ENCODE peak calls at places on chromosomes 3 and 15, in eight cellular contexts. T is K562, X is DND-41, B is neural crest cell, K is mucosa of descending colon, Z is lower leg skin, E is HFF-Myc, Y is cardiac fibroblast. W is an unnamed sample.

GRCh38 chr3:123159926-123160635 is 41.7 kb upstream of the SEC22A start:
- DNase-seq in Y (no peak), E (no peak), T (no peak), Z (no peak), K (no peak), X (no peak), B (no peak), W (no peak)

GRCh38 chr3:106688463-106688862 is 688.8 kb upstream of the CCDC54 start:
- DNase-seq in E (peak; percentile 52), B (no peak), Z (peak; percentile 23), T (no peak), Y (peak; percentile 90), K (no peak), X (no peak), W (no peak)

GRCh38 chr15:98650871-98651481 is 2.6 kb downstream of the IGF1R start:
- DNase-seq in T (no peak), B (no peak), Z (peak; percentile 39), X (no peak), Y (peak; percentile 43), E (no peak), K (peak; percentile 57), W (no peak)

GRCh38 chr3:29649815-29650547 is 369.1 kb downstream of the RBMS3 start:
- DNase-seq in K (no peak), E (no peak), Z (no peak), X (no peak), T (no peak), Y (peak; percentile 29), B (no peak), W (no peak)

GRCh38 chr15:70827721-70828120 is 26.2 kb downstream of the LARP6 start:
- DNase-seq in Z (no peak), B (no peak), X (no peak), T (no peak), Y (no peak), E (no peak), K (no peak), W (no peak)

GRCh38 chr3:116951610-116952009 is 242.0 kb downstream of the TUSC7 start:
- DNase-seq in E (no peak), B (no peak), Z (no peak), K (no peak), T (no peak), X (no peak), Y (no peak), W (no peak)

GRCh38 chr3:128805771-128806170 is 73.6 kb upstream of the ACAD9 start:
- DNase-seq in K (no peak), Y (no peak), X (no peak), B (no peak), E (no peak), Z (no peak), T (peak; percentile 26), W (no peak)

GRCh38 chr15:48096813-48097212 is 24.0 kb upstream of the SLC24A5 start:
- DNase-seq in E (no peak), X (no peak), Z (no peak), B (no peak), K (no peak), Y (peak; percentile 42), T (no peak), W (no peak)

GRCh38 chr3:185062221-185062620 is 90.6 kb downstream of the C3orf70 start:
- DNase-seq in B (no peak), Y (peak; percentile 12), K (no peak), X (no peak), Z (no peak), E (no peak), T (no peak), W (no peak)

GRCh38 chr3:185066251-185066650 is 86.6 kb downstream of the C3orf70 start:
- DNase-seq in B (no peak), Z (no peak), X (no peak), E (no peak), Y (no peak), T (no peak), K (no peak), W (no peak)

GRCh38 chr3:185067173-185067572 is 85.7 kb downstream of the C3orf70 start:
- DNase-seq in E (no peak), K (no peak), Z (no peak), T (no peak), B (no peak), X (no peak), Y (no peak), W (no peak)

GRCh38 chr3:185063431-185063830 is 89.4 kb downstream of the C3orf70 start:
- DNase-seq in X (no peak), K (no peak), Y (no peak), T (no peak), B (no peak), E (no peak), Z (no peak), W (no peak)

DNA sequence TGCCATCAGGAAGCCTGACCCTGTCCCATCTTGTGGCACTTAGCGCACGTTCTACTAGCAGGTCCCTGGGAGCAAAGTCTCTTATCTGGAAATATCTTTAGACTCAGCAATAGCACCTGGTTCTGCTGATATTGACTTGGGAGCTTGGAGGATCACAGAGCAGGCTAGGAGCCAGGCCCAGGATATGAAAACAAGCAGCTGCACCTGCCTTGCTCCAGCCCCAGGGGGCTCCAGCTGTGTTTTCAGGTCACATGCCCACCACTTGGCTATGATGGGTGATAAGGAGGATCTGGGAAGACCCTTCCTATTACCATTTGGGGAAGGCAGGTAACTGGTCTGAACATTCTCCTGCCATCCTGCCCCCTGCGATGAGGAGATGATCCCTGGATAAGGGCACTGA is 87.8 kb downstream of the C3orf70 start:
- DNase-seq in T (peak; percentile 13), Y (no peak), K (no peak), E (no peak), B (no peak), X (no peak), Z (no peak), W (no peak)
- TF ChIP-seq CTCF in T (no peak), Y (no peak), K (no peak), E (peak; percentile 15), B (no peak), X (peak; percentile 18), Z (no peak), W (no peak)

DNA sequence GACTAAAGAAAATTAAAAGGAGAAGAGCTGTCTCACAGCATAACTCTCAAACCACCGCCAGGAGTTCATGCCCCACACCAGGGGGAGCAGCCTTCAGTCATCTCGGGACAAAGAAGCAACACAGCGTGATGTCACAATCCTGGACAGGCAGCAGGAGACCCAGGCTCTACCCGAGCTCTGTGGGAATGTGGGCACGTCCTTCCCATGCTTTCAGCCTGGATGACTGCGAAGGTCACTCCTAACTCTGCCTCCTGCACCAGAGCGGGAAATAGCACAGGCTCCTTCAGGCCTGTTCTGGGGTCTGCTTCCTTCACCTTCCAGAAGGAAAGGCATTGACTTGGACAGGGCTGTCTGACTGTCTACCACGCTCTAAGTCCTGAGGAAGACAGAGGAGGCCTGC is 31.3 kb downstream of the NOX5 start:
- DNase-seq in Y (peak; percentile 48), K (no peak), X (no peak), T (peak; percentile 39), Z (no peak), E (no peak), B (peak; percentile 35), W (no peak)
- TF ChIP-seq CTCF in Y (peak; percentile 15), K (no peak), X (no peak), T (peak; percentile 40), Z (no peak), E (no peak), B (no peak), W (no peak)

GRCh38 chr3:113088616-113089015 is 97.8 kb downstream of the GTPBP8 start:
- DNase-seq in E (no peak), B (no peak), T (no peak), Z (no peak), X (no peak), Y (no peak), K (no peak), W (no peak)

GRCh38 chr3:113086506-113087461 is 96.0 kb downstream of the GTPBP8 start:
- DNase-seq in Z (no peak), Y (no peak), T (no peak), X (no peak), E (peak; percentile 19), B (peak; percentile 46), K (no peak), W (no peak)

GRCh38 chr3:113079532-113079931 is 88.7 kb downstream of the GTPBP8 start:
- DNase-seq in K (no peak), E (no peak), T (no peak), B (no peak), Y (no peak), X (no peak), Z (no peak), W (no peak)

DNA sequence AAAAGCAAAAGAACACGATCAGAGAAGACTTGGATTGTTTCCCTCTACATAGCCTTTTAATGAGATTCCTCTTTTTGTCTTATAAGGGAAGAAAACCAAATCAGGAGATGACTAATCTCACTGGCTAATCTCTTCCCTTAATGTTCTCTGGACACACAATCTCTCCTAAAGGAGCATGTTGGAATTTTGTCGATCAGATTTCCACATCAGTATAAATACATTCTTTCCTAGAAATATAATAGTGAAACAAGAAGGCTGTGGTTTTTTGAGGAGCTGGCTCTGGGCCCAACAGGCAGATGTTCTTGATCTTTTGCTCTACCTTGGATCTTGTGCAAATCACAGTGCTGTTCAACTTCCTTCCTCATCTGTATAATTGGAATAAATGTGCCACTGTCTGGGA is 94.0 kb downstream of the GTPBP8 start:
- DNase-seq in K (no peak), B (no peak), X (no peak), Y (peak; percentile 52), E (peak; percentile 87), Z (peak; percentile 27), T (no peak), W (no peak)
- TF ChIP-seq CTCF in K (no peak), B (no peak), X (no peak), Y (no peak), E (no peak), Z (no peak), T (no peak), W (no peak)

GRCh38 chr15:72475674-72476073 is 1.5 kb downstream of the ARIH1 start:
- DNase-seq in T (no peak), E (no peak), B (no peak), Z (no peak), K (no peak), Y (no peak), X (no peak), W (no peak)

GRCh38 chr15:72474912-72475601 is 927 bp downstream of the ARIH1 start:
- DNase-seq in Z (peak; percentile 75), B (peak; percentile 58), E (no peak), T (peak; percentile 83), K (peak; percentile 91), X (peak; percentile 77), Y (peak; percentile 87), W (peak; percentile 36)

GRCh38 chr15:72473670-72474465 is at the start of gene ARIH1:
- DNase-seq in Y (peak; percentile 98), B (peak; percentile 98), E (peak; percentile 76), K (peak; percentile 98), X (peak; percentile 93), T (peak; percentile 97), Z (peak; percentile 95), W (peak; percentile 75)

GRCh38 chr15:72474466-72474911 is 359 bp downstream of the ARIH1 start:
- DNase-seq in K (no peak), E (no peak), Y (no peak), X (no peak), T (no peak), Z (peak; percentile 30), B (no peak), W (no peak)

DNA sequence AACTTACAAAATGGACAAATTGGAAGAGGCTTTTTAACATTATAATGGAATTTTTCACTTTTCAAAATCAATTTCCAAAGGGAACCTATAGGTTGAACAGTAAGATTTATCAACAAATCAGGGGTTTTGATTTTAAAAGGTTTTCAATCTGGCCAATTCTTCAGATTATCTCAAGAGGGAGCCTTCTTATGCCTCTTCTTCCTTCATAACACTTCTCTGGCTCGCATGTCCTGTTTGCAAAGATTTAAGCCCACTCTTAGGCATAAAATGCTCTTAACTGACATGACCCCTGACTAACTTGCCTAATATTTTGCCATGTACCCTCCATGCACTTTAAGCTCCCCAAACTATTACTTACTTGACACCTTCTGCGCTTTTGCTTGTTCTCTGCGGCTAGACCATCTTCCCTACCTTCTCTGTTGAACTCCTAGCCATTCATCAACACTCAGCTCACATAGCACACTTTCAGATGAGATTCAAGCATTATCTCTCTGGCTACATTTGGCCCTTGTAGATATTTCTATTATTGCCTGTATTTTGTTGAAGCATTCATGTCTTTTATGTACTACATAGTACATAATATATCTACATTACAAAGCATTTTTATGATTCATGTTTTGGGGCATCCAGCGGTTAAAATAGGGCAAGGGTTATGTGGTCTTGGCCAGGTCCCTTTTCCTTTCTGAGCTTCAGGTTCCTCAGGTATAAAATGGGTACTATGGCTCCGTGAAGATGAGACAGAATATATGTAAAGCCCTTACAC is 1.0 kb upstream of the ARIH1 start:
- DNase-seq in X (no peak), E (no peak), T (peak; percentile 7), Z (no peak), Y (peak; percentile 54), B (no peak), K (no peak), W (no peak)
- TF ChIP-seq CTCF in X (peak; percentile 30), E (peak; percentile 5), T (no peak), Z (no peak), Y (peak; percentile 25), B (peak; percentile 31), K (no peak), W (no peak)